ENCODE peak calls at places on chromosomes 7 and 10, in ten cellular contexts. One of them, this sample, is unnamed.

GRCh38 chr10:88162852-88163251 is 299.4 kb downstream of the PTEN start:
- DNase-seq in heart left ventricle: no peak
- DNase-seq in MCF 10A: no peak
- DNase-seq in suprapubic skin: no peak
- DNase-seq in AG04450: no peak
- DNase-seq in nephron progenitor cell: no peak
- DNase-seq in HS-5: no peak
- DNase-seq in glomerular endothelial cell: no peak
- DNase-seq in activated effector memory CD4-positive, alpha-beta T cell treated with Interleukin-2 at 50 U/mL for 16 hours: no peak
- DNase-seq in GM23248: no peak
- DNase-seq in this sample: no peak

GRCh38 chr7:155206286-155207020 is 91.2 kb upstream of the INSIG1 start:
- DNase-seq in heart left ventricle: peak
- DNase-seq in MCF 10A: peak
- DNase-seq in suprapubic skin: peak
- DNase-seq in AG04450: peak
- DNase-seq in nephron progenitor cell: no peak
- DNase-seq in HS-5: peak
- DNase-seq in glomerular endothelial cell: peak
- DNase-seq in activated effector memory CD4-positive, alpha-beta T cell treated with Interleukin-2 at 50 U/mL for 16 hours: peak
- DNase-seq in GM23248: peak
- DNase-seq in this sample: peak

GRCh38 chr7:151689196-151689971 is 169.7 kb upstream of the RHEB start:
- DNase-seq in heart left ventricle: peak
- DNase-seq in MCF 10A: peak
- DNase-seq in suprapubic skin: no peak
- DNase-seq in AG04450: no peak
- DNase-seq in nephron progenitor cell: no peak
- DNase-seq in HS-5: no peak
- DNase-seq in glomerular endothelial cell: no peak
- DNase-seq in activated effector memory CD4-positive, alpha-beta T cell treated with Interleukin-2 at 50 U/mL for 16 hours: no peak
- DNase-seq in GM23248: no peak
- DNase-seq in this sample: no peak

GRCh38 chr7:74343281-74344127 is 54.3 kb downstream of the CLIP2 start:
- DNase-seq in heart left ventricle: no peak
- DNase-seq in MCF 10A: peak
- DNase-seq in suprapubic skin: no peak
- DNase-seq in AG04450: no peak
- DNase-seq in nephron progenitor cell: no peak
- DNase-seq in HS-5: peak
- DNase-seq in glomerular endothelial cell: no peak
- DNase-seq in activated effector memory CD4-positive, alpha-beta T cell treated with Interleukin-2 at 50 U/mL for 16 hours: no peak
- DNase-seq in GM23248: peak
- DNase-seq in this sample: no peak

GRCh38 chr10:4512557-4513286 is 313.3 kb upstream of the AKR1E2 start:
- DNase-seq in heart left ventricle: peak
- DNase-seq in MCF 10A: peak
- DNase-seq in suprapubic skin: no peak
- DNase-seq in AG04450: peak
- DNase-seq in nephron progenitor cell: peak
- DNase-seq in HS-5: no peak
- DNase-seq in glomerular endothelial cell: no peak
- DNase-seq in activated effector memory CD4-positive, alpha-beta T cell treated with Interleukin-2 at 50 U/mL for 16 hours: no peak
- DNase-seq in GM23248: peak
- DNase-seq in this sample: no peak

GRCh38 chr7:106029941-106030340 is 66.9 kb downstream of the CDHR3 start:
- DNase-seq in heart left ventricle: no peak
- DNase-seq in MCF 10A: no peak
- DNase-seq in suprapubic skin: no peak
- DNase-seq in AG04450: no peak
- DNase-seq in nephron progenitor cell: no peak
- DNase-seq in HS-5: no peak
- DNase-seq in glomerular endothelial cell: no peak
- DNase-seq in activated effector memory CD4-positive, alpha-beta T cell treated with Interleukin-2 at 50 U/mL for 16 hours: no peak
- DNase-seq in GM23248: no peak
- DNase-seq in this sample: no peak

GRCh38 chr10:76916536-76916935 is 721.1 kb downstream of the KCNMA1 start:
- DNase-seq in heart left ventricle: no peak
- DNase-seq in MCF 10A: no peak
- DNase-seq in suprapubic skin: no peak
- DNase-seq in AG04450: no peak
- DNase-seq in nephron progenitor cell: no peak
- DNase-seq in HS-5: no peak
- DNase-seq in glomerular endothelial cell: no peak
- DNase-seq in activated effector memory CD4-positive, alpha-beta T cell treated with Interleukin-2 at 50 U/mL for 16 hours: no peak
- DNase-seq in GM23248: peak
- DNase-seq in this sample: no peak

GRCh38 chr7:47757946-47758371 is 176.0 kb upstream of the TNS3 start:
- DNase-seq in heart left ventricle: peak
- DNase-seq in MCF 10A: peak
- DNase-seq in suprapubic skin: peak
- DNase-seq in AG04450: peak
- DNase-seq in nephron progenitor cell: no peak
- DNase-seq in HS-5: peak
- DNase-seq in glomerular endothelial cell: no peak
- DNase-seq in activated effector memory CD4-positive, alpha-beta T cell treated with Interleukin-2 at 50 U/mL for 16 hours: no peak
- DNase-seq in GM23248: peak
- DNase-seq in this sample: no peak

GRCh38 chr7:96739609-96740008 is 30.0 kb upstream of the SEM1 start:
- DNase-seq in heart left ventricle: no peak
- DNase-seq in MCF 10A: no peak
- DNase-seq in suprapubic skin: no peak
- DNase-seq in AG04450: no peak
- DNase-seq in nephron progenitor cell: no peak
- DNase-seq in HS-5: no peak
- DNase-seq in glomerular endothelial cell: no peak
- DNase-seq in activated effector memory CD4-positive, alpha-beta T cell treated with Interleukin-2 at 50 U/mL for 16 hours: no peak
- DNase-seq in GM23248: no peak
- DNase-seq in this sample: no peak

GRCh38 chr7:155349601-155350331 is 52.1 kb downstream of the INSIG1 start:
- DNase-seq in heart left ventricle: peak
- DNase-seq in MCF 10A: no peak
- DNase-seq in suprapubic skin: peak
- DNase-seq in AG04450: no peak
- DNase-seq in nephron progenitor cell: no peak
- DNase-seq in HS-5: no peak
- DNase-seq in glomerular endothelial cell: no peak
- DNase-seq in activated effector memory CD4-positive, alpha-beta T cell treated with Interleukin-2 at 50 U/mL for 16 hours: no peak
- DNase-seq in GM23248: peak
- DNase-seq in this sample: no peak

GRCh38 chr7:91474074-91474473 is 209.8 kb downstream of the FZD1 start:
- DNase-seq in heart left ventricle: no peak
- DNase-seq in MCF 10A: no peak
- DNase-seq in suprapubic skin: no peak
- DNase-seq in AG04450: no peak
- DNase-seq in nephron progenitor cell: no peak
- DNase-seq in HS-5: no peak
- DNase-seq in glomerular endothelial cell: no peak
- DNase-seq in activated effector memory CD4-positive, alpha-beta T cell treated with Interleukin-2 at 50 U/mL for 16 hours: no peak
- DNase-seq in GM23248: no peak
- DNase-seq in this sample: no peak

GRCh38 chr10:13801156-13801906 is 214.6 kb downstream of the PRPF18 start:
- DNase-seq in heart left ventricle: no peak
- DNase-seq in MCF 10A: no peak
- DNase-seq in suprapubic skin: no peak
- DNase-seq in AG04450: no peak
- DNase-seq in nephron progenitor cell: no peak
- DNase-seq in HS-5: no peak
- DNase-seq in glomerular endothelial cell: no peak
- DNase-seq in activated effector memory CD4-positive, alpha-beta T cell treated with Interleukin-2 at 50 U/mL for 16 hours: no peak
- DNase-seq in GM23248: no peak
- DNase-seq in this sample: no peak

GRCh38 chr10:7480742-7481381 is 70.0 kb upstream of the SFMBT2 start:
- DNase-seq in heart left ventricle: no peak
- DNase-seq in MCF 10A: no peak
- DNase-seq in suprapubic skin: no peak
- DNase-seq in AG04450: no peak
- DNase-seq in nephron progenitor cell: no peak
- DNase-seq in HS-5: no peak
- DNase-seq in glomerular endothelial cell: no peak
- DNase-seq in activated effector memory CD4-positive, alpha-beta T cell treated with Interleukin-2 at 50 U/mL for 16 hours: no peak
- DNase-seq in GM23248: no peak
- DNase-seq in this sample: no peak

GRCh38 chr7:28409716-28410627 is 2.3 kb upstream of the CREB5 start:
- DNase-seq in heart left ventricle: peak
- DNase-seq in MCF 10A: peak
- DNase-seq in suprapubic skin: no peak
- DNase-seq in AG04450: no peak
- DNase-seq in nephron progenitor cell: peak
- DNase-seq in HS-5: no peak
- DNase-seq in glomerular endothelial cell: no peak
- DNase-seq in activated effector memory CD4-positive, alpha-beta T cell treated with Interleukin-2 at 50 U/mL for 16 hours: no peak
- DNase-seq in GM23248: peak
- DNase-seq in this sample: no peak

GRCh38 chr10:102557569-102557968 is 53.8 kb downstream of the SUFU start:
- DNase-seq in heart left ventricle: no peak
- DNase-seq in MCF 10A: no peak
- DNase-seq in suprapubic skin: no peak
- DNase-seq in AG04450: no peak
- DNase-seq in nephron progenitor cell: no peak
- DNase-seq in HS-5: no peak
- DNase-seq in glomerular endothelial cell: no peak
- DNase-seq in activated effector memory CD4-positive, alpha-beta T cell treated with Interleukin-2 at 50 U/mL for 16 hours: no peak
- DNase-seq in GM23248: no peak
- DNase-seq in this sample: no peak

GRCh38 chr7:36011588-36011965 is 141.5 kb upstream of the EEPD1 start:
- DNase-seq in heart left ventricle: no peak
- DNase-seq in MCF 10A: no peak
- DNase-seq in suprapubic skin: no peak
- DNase-seq in AG04450: no peak
- DNase-seq in nephron progenitor cell: no peak
- DNase-seq in HS-5: no peak
- DNase-seq in glomerular endothelial cell: no peak
- DNase-seq in activated effector memory CD4-positive, alpha-beta T cell treated with Interleukin-2 at 50 U/mL for 16 hours: no peak
- DNase-seq in GM23248: no peak
- DNase-seq in this sample: no peak

GRCh38 chr10:68105820-68106219 is 3.5 kb upstream of the MYPN start:
- DNase-seq in heart left ventricle: no peak
- DNase-seq in MCF 10A: peak
- DNase-seq in suprapubic skin: no peak
- DNase-seq in AG04450: no peak
- DNase-seq in nephron progenitor cell: no peak
- DNase-seq in HS-5: no peak
- DNase-seq in glomerular endothelial cell: no peak
- DNase-seq in activated effector memory CD4-positive, alpha-beta T cell treated with Interleukin-2 at 50 U/mL for 16 hours: no peak
- DNase-seq in GM23248: peak
- DNase-seq in this sample: no peak

GRCh38 chr7:85600425-85600824 is 413.6 kb upstream of the SEMA3D start:
- DNase-seq in heart left ventricle: no peak
- DNase-seq in MCF 10A: no peak
- DNase-seq in suprapubic skin: no peak
- DNase-seq in AG04450: no peak
- DNase-seq in nephron progenitor cell: no peak
- DNase-seq in HS-5: no peak
- DNase-seq in glomerular endothelial cell: no peak
- DNase-seq in activated effector memory CD4-positive, alpha-beta T cell treated with Interleukin-2 at 50 U/mL for 16 hours: no peak
- DNase-seq in GM23248: no peak
- DNase-seq in this sample: no peak

GRCh38 chr7:23687011-23687410 is 7.0 kb downstream of the FAM221A start:
- DNase-seq in heart left ventricle: no peak
- DNase-seq in MCF 10A: no peak
- DNase-seq in suprapubic skin: no peak
- DNase-seq in AG04450: no peak
- DNase-seq in nephron progenitor cell: no peak
- DNase-seq in HS-5: no peak
- DNase-seq in glomerular endothelial cell: no peak
- DNase-seq in activated effector memory CD4-positive, alpha-beta T cell treated with Interleukin-2 at 50 U/mL for 16 hours: no peak
- DNase-seq in GM23248: no peak
- DNase-seq in this sample: no peak

GRCh38 chr7:94028768-94029167 is 24.6 kb upstream of the BET1 start:
- DNase-seq in heart left ventricle: no peak
- DNase-seq in MCF 10A: peak
- DNase-seq in suprapubic skin: no peak
- DNase-seq in AG04450: no peak
- DNase-seq in nephron progenitor cell: no peak
- DNase-seq in HS-5: no peak
- DNase-seq in glomerular endothelial cell: no peak
- DNase-seq in activated effector memory CD4-positive, alpha-beta T cell treated with Interleukin-2 at 50 U/mL for 16 hours: no peak
- DNase-seq in GM23248: peak
- DNase-seq in this sample: no peak

GRCh38 chr10:77925795-77926565 is 575 bp downstream of the DLG5 start:
- DNase-seq in heart left ventricle: peak
- DNase-seq in MCF 10A: peak
- DNase-seq in suprapubic skin: peak
- DNase-seq in AG04450: no peak
- DNase-seq in nephron progenitor cell: peak
- DNase-seq in HS-5: no peak
- DNase-seq in glomerular endothelial cell: no peak
- DNase-seq in activated effector memory CD4-positive, alpha-beta T cell treated with Interleukin-2 at 50 U/mL for 16 hours: no peak
- DNase-seq in GM23248: peak
- DNase-seq in this sample: peak

GRCh38 chr10:110006358-110007170 is 1.2 kb upstream of the ADD3 start:
- DNase-seq in heart left ventricle: peak
- DNase-seq in MCF 10A: peak
- DNase-seq in suprapubic skin: peak
- DNase-seq in AG04450: no peak
- DNase-seq in nephron progenitor cell: peak
- DNase-seq in HS-5: peak
- DNase-seq in glomerular endothelial cell: no peak
- DNase-seq in activated effector memory CD4-positive, alpha-beta T cell treated with Interleukin-2 at 50 U/mL for 16 hours: no peak
- DNase-seq in GM23248: peak
- DNase-seq in this sample: no peak

GRCh38 chr7:95614442-95614940 is 18.2 kb upstream of the PDK4 start:
- DNase-seq in heart left ventricle: no peak
- DNase-seq in MCF 10A: no peak
- DNase-seq in suprapubic skin: no peak
- DNase-seq in AG04450: no peak
- DNase-seq in nephron progenitor cell: no peak
- DNase-seq in HS-5: no peak
- DNase-seq in glomerular endothelial cell: no peak
- DNase-seq in activated effector memory CD4-positive, alpha-beta T cell treated with Interleukin-2 at 50 U/mL for 16 hours: no peak
- DNase-seq in GM23248: no peak
- DNase-seq in this sample: no peak

GRCh38 chr7:155261031-155261985 is 36.4 kb upstream of the INSIG1 start:
- DNase-seq in heart left ventricle: no peak
- DNase-seq in MCF 10A: no peak
- DNase-seq in suprapubic skin: no peak
- DNase-seq in AG04450: no peak
- DNase-seq in nephron progenitor cell: no peak
- DNase-seq in HS-5: no peak
- DNase-seq in glomerular endothelial cell: no peak
- DNase-seq in activated effector memory CD4-positive, alpha-beta T cell treated with Interleukin-2 at 50 U/mL for 16 hours: no peak
- DNase-seq in GM23248: no peak
- DNase-seq in this sample: no peak

GRCh38 chr7:148883233-148884048 is 650 bp downstream of the EZH2 start:
- DNase-seq in heart left ventricle: peak
- DNase-seq in MCF 10A: no peak
- DNase-seq in suprapubic skin: peak
- DNase-seq in AG04450: no peak
- DNase-seq in nephron progenitor cell: peak
- DNase-seq in HS-5: no peak
- DNase-seq in glomerular endothelial cell: no peak
- DNase-seq in activated effector memory CD4-positive, alpha-beta T cell treated with Interleukin-2 at 50 U/mL for 16 hours: peak
- DNase-seq in GM23248: peak
- DNase-seq in this sample: peak

GRCh38 chr7:2150445-2150815 is 82.3 kb downstream of the MAD1L1 start:
- DNase-seq in heart left ventricle: no peak
- DNase-seq in MCF 10A: no peak
- DNase-seq in suprapubic skin: no peak
- DNase-seq in AG04450: no peak
- DNase-seq in nephron progenitor cell: no peak
- DNase-seq in HS-5: no peak
- DNase-seq in glomerular endothelial cell: no peak
- DNase-seq in activated effector memory CD4-positive, alpha-beta T cell treated with Interleukin-2 at 50 U/mL for 16 hours: no peak
- DNase-seq in GM23248: no peak
- DNase-seq in this sample: no peak

GRCh38 chr10:184911-185310 is 49.7 kb downstream of the ZMYND11 start:
- DNase-seq in heart left ventricle: no peak
- DNase-seq in MCF 10A: no peak
- DNase-seq in suprapubic skin: no peak
- DNase-seq in AG04450: no peak
- DNase-seq in nephron progenitor cell: no peak
- DNase-seq in HS-5: no peak
- DNase-seq in glomerular endothelial cell: no peak
- DNase-seq in activated effector memory CD4-positive, alpha-beta T cell treated with Interleukin-2 at 50 U/mL for 16 hours: no peak
- DNase-seq in GM23248: peak
- DNase-seq in this sample: no peak

GRCh38 chr10:32005050-32005449 is 51.2 kb downstream of the KIF5B start:
- DNase-seq in heart left ventricle: no peak
- DNase-seq in MCF 10A: peak
- DNase-seq in suprapubic skin: no peak
- DNase-seq in AG04450: peak
- DNase-seq in nephron progenitor cell: peak
- DNase-seq in HS-5: no peak
- DNase-seq in glomerular endothelial cell: peak
- DNase-seq in activated effector memory CD4-positive, alpha-beta T cell treated with Interleukin-2 at 50 U/mL for 16 hours: no peak
- DNase-seq in GM23248: peak
- DNase-seq in this sample: no peak

This sample was measured in stimulated activated effector memory CD8-positive, alpha-beta T cell treated with anti-CD3 and anti-CD28 coated beads, Interleukin-12 subunit alpha, Interleukin-12 subunit beta, amount 100 ng/mL, for 72 hours.